ENCODE peak calls at places on chromosomes 4 and X, in five cellular contexts. One of them, this sample, is unnamed.

GRCh38 chr4:14583752-14584151 is 418.5 kb upstream of the CPEB2 start:
- DNase-seq in stimulated activated CD8-positive, alpha-beta memory T cell treated with anti-CD3 and anti-CD28 coated beads, Interleukin-12 subunit alpha, Interleukin-12 subunit beta, amount 100 ng/mL, for 4 hours: no peak
- DNase-seq in cardiac fibroblast: no peak
- DNase-seq in Right ventricle myocardium superior: no peak
- DNase-seq in LNCaP clone FGC: no peak
- DNase-seq in this sample: no peak

GRCh38 chr4:152269448-152270191 is 266.3 kb downstream of the FBXW7 start:
- DNase-seq in stimulated activated CD8-positive, alpha-beta memory T cell treated with anti-CD3 and anti-CD28 coated beads, Interleukin-12 subunit alpha, Interleukin-12 subunit beta, amount 100 ng/mL, for 4 hours: no peak
- DNase-seq in cardiac fibroblast: no peak
- DNase-seq in Right ventricle myocardium superior: no peak
- DNase-seq in LNCaP clone FGC: no peak
- DNase-seq in this sample: no peak

GRCh38 chr4:151291485-151291884 is 14.5 kb downstream of the PRSS48 start:
- DNase-seq in stimulated activated CD8-positive, alpha-beta memory T cell treated with anti-CD3 and anti-CD28 coated beads, Interleukin-12 subunit alpha, Interleukin-12 subunit beta, amount 100 ng/mL, for 4 hours: no peak
- DNase-seq in cardiac fibroblast: peak
- DNase-seq in Right ventricle myocardium superior: no peak
- DNase-seq in LNCaP clone FGC: no peak
- DNase-seq in this sample: no peak

GRCh38 chrX:18973527-18974192 is 10.3 kb downstream of the PHKA2 start:
- DNase-seq in stimulated activated CD8-positive, alpha-beta memory T cell treated with anti-CD3 and anti-CD28 coated beads, Interleukin-12 subunit alpha, Interleukin-12 subunit beta, amount 100 ng/mL, for 4 hours: no peak
- DNase-seq in cardiac fibroblast: no peak
- DNase-seq in Right ventricle myocardium superior: no peak
- DNase-seq in LNCaP clone FGC: no peak
- DNase-seq in this sample: no peak

GRCh38 chr4:89283226-89283974 is 24.2 kb downstream of the GPRIN3 start:
- DNase-seq in stimulated activated CD8-positive, alpha-beta memory T cell treated with anti-CD3 and anti-CD28 coated beads, Interleukin-12 subunit alpha, Interleukin-12 subunit beta, amount 100 ng/mL, for 4 hours: no peak
- DNase-seq in cardiac fibroblast: peak
- DNase-seq in Right ventricle myocardium superior: no peak
- DNase-seq in LNCaP clone FGC: no peak
- DNase-seq in this sample: no peak

GRCh38 chr4:155656025-155656424 is 10.6 kb upstream of the GUCY1A1 start:
- DNase-seq in stimulated activated CD8-positive, alpha-beta memory T cell treated with anti-CD3 and anti-CD28 coated beads, Interleukin-12 subunit alpha, Interleukin-12 subunit beta, amount 100 ng/mL, for 4 hours: no peak
- DNase-seq in cardiac fibroblast: no peak
- DNase-seq in Right ventricle myocardium superior: no peak
- DNase-seq in LNCaP clone FGC: no peak
- DNase-seq in this sample: no peak

GRCh38 chr4:176149680-176150079 is 45.7 kb downstream of the SPATA4 start:
- DNase-seq in stimulated activated CD8-positive, alpha-beta memory T cell treated with anti-CD3 and anti-CD28 coated beads, Interleukin-12 subunit alpha, Interleukin-12 subunit beta, amount 100 ng/mL, for 4 hours: no peak
- DNase-seq in cardiac fibroblast: no peak
- DNase-seq in Right ventricle myocardium superior: no peak
- DNase-seq in LNCaP clone FGC: no peak
- DNase-seq in this sample: no peak

GRCh38 chr4:177118596-177118995 is 191.1 kb upstream of the NEIL3 start:
- DNase-seq in stimulated activated CD8-positive, alpha-beta memory T cell treated with anti-CD3 and anti-CD28 coated beads, Interleukin-12 subunit alpha, Interleukin-12 subunit beta, amount 100 ng/mL, for 4 hours: no peak
- DNase-seq in cardiac fibroblast: peak
- DNase-seq in Right ventricle myocardium superior: no peak
- DNase-seq in LNCaP clone FGC: no peak
- DNase-seq in this sample: no peak

GRCh38 chr4:67020079-67020807 is 525.1 kb downstream of the CENPC start:
- DNase-seq in stimulated activated CD8-positive, alpha-beta memory T cell treated with anti-CD3 and anti-CD28 coated beads, Interleukin-12 subunit alpha, Interleukin-12 subunit beta, amount 100 ng/mL, for 4 hours: no peak
- DNase-seq in cardiac fibroblast: peak
- DNase-seq in Right ventricle myocardium superior: no peak
- DNase-seq in LNCaP clone FGC: no peak
- DNase-seq in this sample: no peak

GRCh38 chr4:123546123-123546654 is 149.6 kb downstream of the SPRY1 start:
- DNase-seq in stimulated activated CD8-positive, alpha-beta memory T cell treated with anti-CD3 and anti-CD28 coated beads, Interleukin-12 subunit alpha, Interleukin-12 subunit beta, amount 100 ng/mL, for 4 hours: no peak
- DNase-seq in cardiac fibroblast: no peak
- DNase-seq in Right ventricle myocardium superior: no peak
- DNase-seq in LNCaP clone FGC: no peak
- DNase-seq in this sample: no peak

GRCh38 chr4:3472411-3473141 is 9.5 kb downstream of the DOK7 start:
- DNase-seq in stimulated activated CD8-positive, alpha-beta memory T cell treated with anti-CD3 and anti-CD28 coated beads, Interleukin-12 subunit alpha, Interleukin-12 subunit beta, amount 100 ng/mL, for 4 hours: no peak
- DNase-seq in cardiac fibroblast: no peak
- DNase-seq in Right ventricle myocardium superior: peak
- DNase-seq in LNCaP clone FGC: no peak
- DNase-seq in this sample: no peak

GRCh38 chr4:10096201-10096975 is 20.2 kb downstream of the WDR1 start:
- DNase-seq in stimulated activated CD8-positive, alpha-beta memory T cell treated with anti-CD3 and anti-CD28 coated beads, Interleukin-12 subunit alpha, Interleukin-12 subunit beta, amount 100 ng/mL, for 4 hours: peak
- DNase-seq in cardiac fibroblast: peak
- DNase-seq in Right ventricle myocardium superior: peak
- DNase-seq in LNCaP clone FGC: no peak
- DNase-seq in this sample: peak

GRCh38 chr4:153166971-153167501 is 37.2 kb upstream of the TRIM2 start:
- DNase-seq in stimulated activated CD8-positive, alpha-beta memory T cell treated with anti-CD3 and anti-CD28 coated beads, Interleukin-12 subunit alpha, Interleukin-12 subunit beta, amount 100 ng/mL, for 4 hours: no peak
- DNase-seq in cardiac fibroblast: peak
- DNase-seq in Right ventricle myocardium superior: no peak
- DNase-seq in LNCaP clone FGC: no peak
- DNase-seq in this sample: no peak

GRCh38 chr4:83490876-83491450 is 6.1 kb upstream of the ABRAXAS1 start:
- DNase-seq in stimulated activated CD8-positive, alpha-beta memory T cell treated with anti-CD3 and anti-CD28 coated beads, Interleukin-12 subunit alpha, Interleukin-12 subunit beta, amount 100 ng/mL, for 4 hours: no peak
- DNase-seq in cardiac fibroblast: peak
- DNase-seq in Right ventricle myocardium superior: no peak
- DNase-seq in LNCaP clone FGC: no peak
- DNase-seq in this sample: no peak

GRCh38 chrX:40273356-40274050 is 175.7 kb upstream of the BCOR start:
- DNase-seq in stimulated activated CD8-positive, alpha-beta memory T cell treated with anti-CD3 and anti-CD28 coated beads, Interleukin-12 subunit alpha, Interleukin-12 subunit beta, amount 100 ng/mL, for 4 hours: no peak
- DNase-seq in cardiac fibroblast: no peak
- DNase-seq in Right ventricle myocardium superior: peak
- DNase-seq in LNCaP clone FGC: no peak
- DNase-seq in this sample: no peak

GRCh38 chr4:111957992-111958391 is 187.3 kb upstream of the FAM241A start:
- DNase-seq in stimulated activated CD8-positive, alpha-beta memory T cell treated with anti-CD3 and anti-CD28 coated beads, Interleukin-12 subunit alpha, Interleukin-12 subunit beta, amount 100 ng/mL, for 4 hours: no peak
- DNase-seq in cardiac fibroblast: no peak
- DNase-seq in Right ventricle myocardium superior: no peak
- DNase-seq in LNCaP clone FGC: no peak
- DNase-seq in this sample: no peak

This sample was measured in activated gamma-delta T cell treated with anti-CD3 and anti-CD28 coated beads, Interleukin-2, amount 50 U/mL, for 16 hours.